ENCODE peak calls at places on chromosomes 6 and 20, in nine cellular contexts. M is brain microvascular endothelial cell, T is lower lobe of right lung, L is A549, Y is endothelial cell, X is PC-3, Q is stomach, R is activated B cell treated with CpG ODN at 0.5 μM for 24 hours, B is fibroblast of mammary gland. F is an unnamed sample.

GRCh38 chr6:108359901-108360882 is 65.3 kb downstream of the AFG1L start:
- DNase-seq in M (no peak), T (no peak), L (no peak), Y (no peak), X (no peak), Q (no peak), R (no peak), B (peak; percentile 6), F (no peak)

GRCh38 chr6:17101422-17102257 is at the start of gene STMND1:
- DNase-seq in M (no peak), T (peak; percentile 64), L (peak; percentile 27), Y (no peak), X (peak; percentile 70), Q (peak; percentile 59), R (no peak), B (peak; percentile 20), F (peak; percentile 27)

GRCh38 chr6:151916680-151917164 is 109.2 kb downstream of the ESR1 start:
- DNase-seq in M (peak; percentile 88), T (no peak), L (no peak), Y (no peak), X (peak; percentile 89), Q (no peak), R (no peak), B (peak; percentile 98), F (no peak)

GRCh38 chr6:43215066-43215465 is 14.2 kb downstream of the DNPH1 start:
- DNase-seq in M (no peak), T (no peak), L (no peak), Y (no peak), X (no peak), Q (no peak), R (no peak), B (no peak), F (no peak)

GRCh38 chr6:163814494-163815364 is 400.2 kb downstream of the QKI start:
- DNase-seq in M (peak; percentile 77), T (no peak), L (peak; percentile 16), Y (no peak), X (peak; percentile 32), Q (no peak), R (no peak), B (peak; percentile 96), F (no peak)

GRCh38 chr20:20010639-20011500 is 6.3 kb upstream of the NAA20 start:
- DNase-seq in M (no peak), T (no peak), L (peak; percentile 46), Y (no peak), X (peak; percentile 77), Q (no peak), R (no peak), B (peak; percentile 75), F (no peak)

GRCh38 chr6:89602136-89602535 is 36.4 kb downstream of the LYRM2 start:
- DNase-seq in M (no peak), T (no peak), L (no peak), Y (no peak), X (no peak), Q (no peak), R (no peak), B (no peak), F (no peak)

GRCh38 chr6:4829089-4829488 is 52.9 kb downstream of the CDYL start:
- DNase-seq in M (no peak), T (no peak), L (no peak), Y (no peak), X (no peak), Q (no peak), R (no peak), B (no peak), F (no peak)

GRCh38 chr6:149037026-149037734 is 280.3 kb upstream of the TAB2 start:
- DNase-seq in M (peak; percentile 40), T (no peak), L (no peak), Y (no peak), X (no peak), Q (no peak), R (no peak), B (peak; percentile 53), F (no peak)

GRCh38 chr20:51695574-51696303 is 72.5 kb downstream of the ATP9A start:
- DNase-seq in M (peak; percentile 73), T (no peak), L (peak; percentile 46), Y (no peak), X (peak; percentile 95), Q (peak; percentile 31), R (no peak), B (peak; percentile 82), F (no peak)

GRCh38 chr20:46569961-46570360 is 19.5 kb upstream of the OCSTAMP start:
- DNase-seq in M (no peak), T (no peak), L (no peak), Y (no peak), X (no peak), Q (no peak), R (no peak), B (no peak), F (no peak)

GRCh38 chr6:15769471-15770088 is 106.8 kb upstream of the DTNBP1 start:
- DNase-seq in M (no peak), T (no peak), L (no peak), Y (no peak), X (peak; percentile 18), Q (no peak), R (no peak), B (no peak), F (no peak)

GRCh38 chr6:15775076-15775634 is 112.3 kb upstream of the DTNBP1 start:
- DNase-seq in M (no peak), T (no peak), L (no peak), Y (no peak), X (no peak), Q (no peak), R (no peak), B (no peak), F (no peak)

GRCh38 chr6:15775741-15776140 is 112.9 kb upstream of the DTNBP1 start:
- DNase-seq in M (no peak), T (no peak), L (no peak), Y (no peak), X (no peak), Q (no peak), R (no peak), B (no peak), F (no peak)

GRCh38 chr6:15774011-15774410 is 111.2 kb upstream of the DTNBP1 start:
- DNase-seq in M (no peak), T (no peak), L (no peak), Y (no peak), X (no peak), Q (no peak), R (no peak), B (no peak), F (no peak)

GRCh38 chr6:15770347-15771143 is 107.7 kb upstream of the DTNBP1 start:
- DNase-seq in M (no peak), T (no peak), L (no peak), Y (no peak), X (peak; percentile 37), Q (no peak), R (no peak), B (peak; percentile 35), F (peak; percentile 61)
- TF ChIP-seq CTCF in M (no peak), T (no peak), L (no peak), Y (no peak), X (peak; percentile 34), Q (no peak), R (no peak), B (no peak), F (no peak)

GRCh38 chr20:33169176-33169794 is 1.3 kb downstream of the BPIFA2 start:
- DNase-seq in M (peak; percentile 8), T (no peak), L (peak; percentile 29), Y (no peak), X (peak; percentile 61), Q (no peak), R (no peak), B (peak; percentile 4), F (no peak)
- TF ChIP-seq CTCF in M (peak; percentile 67), T (peak; percentile 36), L (peak; percentile 1), Y (peak; percentile 90), X (peak; percentile 83), Q (no peak), R (no peak), B (peak; percentile 54), F (no peak)

GRCh38 chr6:128888444-128889175 is 5.7 kb downstream of the LAMA2 start:
- DNase-seq in M (no peak), T (no peak), L (no peak), Y (no peak), X (no peak), Q (no peak), R (no peak), B (no peak), F (no peak)
- TF ChIP-seq CTCF in M (no peak), T (no peak), L (no peak), Y (no peak), X (no peak), Q (no peak), R (no peak), B (no peak), F (no peak)

GRCh38 chr20:57708694-57709673 is 831 bp downstream of the PMEPA1 start:
- DNase-seq in M (peak; percentile 25), T (no peak), L (no peak), Y (peak; percentile 28), X (no peak), Q (no peak), R (peak; percentile 42), B (no peak), F (no peak)

GRCh38 chr20:57711311-57711712 is 1.5 kb upstream of the PMEPA1 start:
- DNase-seq in M (no peak), T (no peak), L (peak; percentile 55), Y (no peak), X (peak; percentile 36), Q (no peak), R (no peak), B (no peak), F (no peak)

GRCh38 chr20:57710841-57711240 is 1.0 kb upstream of the PMEPA1 start:
- DNase-seq in M (no peak), T (no peak), L (no peak), Y (no peak), X (peak; percentile 35), Q (no peak), R (no peak), B (no peak), F (no peak)

GRCh38 chr20:57711826-57712225 is 2.0 kb upstream of the PMEPA1 start:
- DNase-seq in M (no peak), T (no peak), L (no peak), Y (no peak), X (no peak), Q (no peak), R (no peak), B (no peak), F (no peak)

DNA sequence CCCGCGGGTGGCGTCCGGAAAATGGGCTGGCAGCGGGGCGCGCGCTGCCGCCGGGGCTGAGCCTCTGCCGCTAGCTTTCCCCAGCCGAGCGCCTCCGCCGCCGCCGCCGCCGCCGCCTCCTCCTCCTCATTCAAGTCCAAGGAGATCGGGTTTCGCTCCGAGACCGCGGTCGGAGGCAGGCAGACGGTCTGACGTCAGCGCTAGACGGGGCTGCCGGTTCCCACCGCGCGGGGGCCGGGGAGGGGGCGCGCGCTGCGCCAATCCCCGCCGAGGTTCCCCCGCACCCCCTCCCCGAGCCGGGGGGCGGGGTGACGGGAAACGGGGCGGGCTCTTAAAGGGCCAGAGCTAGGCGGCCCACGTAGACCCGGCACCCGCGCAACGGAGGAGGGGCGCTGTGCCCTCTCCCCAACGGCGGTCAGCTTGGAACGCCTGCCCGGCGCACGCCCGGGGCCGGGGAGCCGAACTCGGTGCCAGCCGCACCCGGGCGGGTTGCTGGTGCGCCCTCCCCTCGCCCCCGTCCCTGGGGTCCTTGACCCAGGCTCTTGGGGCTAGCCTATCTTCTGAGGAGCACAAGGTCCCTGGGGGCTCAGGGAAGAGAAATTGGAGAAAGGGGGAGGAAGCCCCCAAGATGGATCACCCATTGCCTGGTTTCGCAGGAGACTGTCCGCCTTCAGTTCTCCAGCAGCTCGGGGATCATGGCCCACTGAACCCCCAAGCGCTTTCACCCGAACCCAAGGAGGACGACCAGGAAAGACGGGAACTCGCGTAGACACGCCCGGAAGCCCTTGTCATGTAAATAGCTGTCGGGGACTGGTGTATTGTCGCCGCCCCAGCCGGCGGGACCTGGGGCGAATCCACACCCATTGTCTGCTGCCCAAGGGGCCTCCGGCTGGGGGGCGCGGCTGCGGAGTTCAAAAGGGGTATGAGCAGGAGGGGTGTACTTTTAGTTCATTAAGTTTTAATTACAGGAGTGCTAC is at the start of gene PMEPA1:
- DNase-seq in M (peak; percentile 94), T (peak; percentile 95), L (peak; percentile 94), Y (peak; percentile 96), X (peak; percentile 99), Q (peak; percentile 94), R (peak; percentile 95), B (peak; percentile 90), F (peak; percentile 94)
- TF ChIP-seq CTCF in M (no peak), T (no peak), L (no peak), Y (peak; percentile 38), X (peak; percentile 40), Q (no peak), R (no peak), B (no peak), F (peak; percentile 3)

F was measured in GM20000.